ENCODE peak calls at places on chromosomes 11 and 22, in six cellular contexts. A is K562, B is GM12878, G is GM12891, H is HepG2, P is H1. L is an unnamed sample.

GRCh38 chr22:32473388-32473952 is 1.1 kb upstream of the FBXO7 start:
- DNase-seq in A (peak), B (peak), G (peak), H (peak), P (no peak), L (peak)

GRCh38 chr11:118148240-118148639 is 4.4 kb downstream of the SCN4B start:
- DNase-seq in A (no peak), B (no peak), G (no peak), H (peak), P (no peak), L (no peak)

GRCh38 chr11:103923473-103923931 is 112.9 kb upstream of the DDI1 start:
- DNase-seq in A (no peak), B (no peak), G (no peak), H (peak), P (no peak), L (no peak)

GRCh38 chr11:76083563-76084451 is 122.5 kb downstream of the WNT11 start:
- DNase-seq in A (no peak), B (no peak), G (no peak), H (no peak), P (no peak), L (no peak)

GRCh38 chr11:113957016-113957415 is 17.9 kb upstream of the HTR3A start:
- DNase-seq in A (no peak), B (no peak), G (no peak), H (no peak), P (no peak), L (no peak)

GRCh38 chr11:73372371-73372993 is 3.7 kb upstream of the RELT start:
- DNase-seq in A (no peak), B (no peak), G (no peak), H (peak), P (no peak), L (no peak)

GRCh38 chr11:119843760-119844330 is 114.8 kb upstream of the NECTIN1 start:
- DNase-seq in A (no peak), B (no peak), G (no peak), H (no peak), P (no peak), L (no peak)

GRCh38 chr22:27603823-27604190 is 197.7 kb downstream of the MN1 start:
- DNase-seq in A (no peak), B (no peak), G (no peak), H (no peak), P (no peak), L (no peak)

GRCh38 chr11:126357969-126358762 is 2.7 kb downstream of the ST3GAL4 start:
- DNase-seq in A (no peak), B (no peak), G (no peak), H (peak), P (no peak), L (no peak)

GRCh38 chr11:80495116-80495515 is 1054.3 kb upstream of the TENM4 start:
- DNase-seq in A (no peak), B (no peak), G (no peak), H (no peak), P (no peak), L (no peak)

GRCh38 chr11:72609451-72609850 is 64.8 kb downstream of the PDE2A start:
- DNase-seq in A (no peak), B (no peak), G (no peak), H (no peak), P (no peak), L (no peak)

GRCh38 chr11:44304091-44305084 is 5.6 kb downstream of the ALX4 start:
- DNase-seq in A (no peak), B (no peak), G (no peak), H (no peak), P (no peak), L (no peak)

GRCh38 chr11:86182976-86183584 is 61.5 kb upstream of the EED start:
- DNase-seq in A (peak), B (peak), G (no peak), H (no peak), P (no peak), L (no peak)

GRCh38 chr11:119935341-119935925 is 202.5 kb downstream of the TRIM29 start:
- DNase-seq in A (no peak), B (no peak), G (no peak), H (no peak), P (no peak), L (no peak)

GRCh38 chr11:8597182-8597581 is 3.2 kb upstream of the STK33 start:
- DNase-seq in A (no peak), B (no peak), G (no peak), H (no peak), P (no peak), L (no peak)

GRCh38 chr11:83628622-83629347 is 342.6 kb upstream of the CCDC90B start:
- DNase-seq in A (no peak), B (no peak), G (no peak), H (no peak), P (no peak), L (no peak)

GRCh38 chr11:92276773-92277172 is 52.2 kb downstream of the FAT3 start:
- DNase-seq in A (no peak), B (no peak), G (no peak), H (no peak), P (no peak), L (no peak)

GRCh38 chr11:112694813-112695212 is 266.4 kb upstream of the NCAM1 start:
- DNase-seq in A (no peak), B (no peak), G (no peak), H (no peak), P (no peak), L (no peak)

GRCh38 chr11:706957-707816 is 1.2 kb downstream of the EPS8L2 start:
- DNase-seq in A (no peak), B (no peak), G (no peak), H (peak), P (no peak), L (no peak)

GRCh38 chr11:79783833-79784232 is 343.0 kb upstream of the TENM4 start:
- DNase-seq in A (no peak), B (no peak), G (no peak), H (no peak), P (no peak), L (no peak)

GRCh38 chr11:107669156-107669740 is 42.6 kb downstream of the SLN start:
- DNase-seq in A (no peak), B (no peak), G (no peak), H (no peak), P (no peak), L (no peak)

GRCh38 chr11:75492181-75492820 is 33.4 kb downstream of the GDPD5 start:
- DNase-seq in A (peak), B (no peak), G (peak), H (no peak), P (peak), L (peak)

GRCh38 chr22:39291501-39291900 is 27.9 kb downstream of the RPL3 start:
- DNase-seq in A (no peak), B (no peak), G (no peak), H (no peak), P (no peak), L (no peak)

GRCh38 chr11:45155058-45155551 is 8.7 kb downstream of the PRDM11 start:
- DNase-seq in A (no peak), B (no peak), G (no peak), H (no peak), P (no peak), L (no peak)

GRCh38 chr11:72673943-72674828 is at the start of gene PDE2A:
- DNase-seq in A (no peak), B (no peak), G (no peak), H (no peak), P (no peak), L (no peak)

GRCh38 chr11:9663699-9664275 is at the start of gene SWAP70:
- DNase-seq in A (peak), B (no peak), G (peak), H (peak), P (peak), L (peak)

GRCh38 chr22:25482091-25482760 is 82.2 kb upstream of the GRK3 start:
- DNase-seq in A (no peak), B (no peak), G (no peak), H (no peak), P (no peak), L (no peak)

GRCh38 chr22:43643362-43643761 is 168.7 kb downstream of the EFCAB6 start:
- DNase-seq in A (no peak), B (no peak), G (no peak), H (no peak), P (no peak), L (no peak)
- TF ChIP-seq TAF1 in A (no peak), B (no peak), G (no peak), H (no peak), P (no peak), L (no peak)

GRCh38 chr22:20027966-20028854 is 7.3 kb downstream of the TANGO2 start:
- DNase-seq in A (peak), B (no peak), G (no peak), H (no peak), P (no peak), L (no peak)

GRCh38 chr22:20025401-20026203 is 4.7 kb downstream of the TANGO2 start:
- DNase-seq in A (peak), B (no peak), G (no peak), H (no peak), P (no peak), L (no peak)

GRCh38 chr22:20024225-20025087 is 3.5 kb downstream of the TANGO2 start:
- DNase-seq in A (peak), B (no peak), G (no peak), H (no peak), P (no peak), L (no peak)

GRCh38 chr22:20026996-20027601 is 6.2 kb downstream of the TANGO2 start:
- DNase-seq in A (peak), B (no peak), G (no peak), H (no peak), P (no peak), L (no peak)

GRCh38 chr22:20026204-20026908 is 5.4 kb downstream of the TANGO2 start:
- DNase-seq in A (no peak), B (no peak), G (no peak), H (no peak), P (no peak), L (no peak)
- TF ChIP-seq POLR2A in A (no peak), B (no peak), G (no peak), H (no peak), P (no peak), L (no peak)

GRCh38 chr11:3707176-3707575 is 36.0 kb upstream of the CHRNA10 start:
- DNase-seq in A (no peak), B (no peak), G (no peak), H (no peak), P (no peak), L (no peak)

GRCh38 chr11:3709977-3710376 is 38.8 kb upstream of the CHRNA10 start:
- DNase-seq in A (no peak), B (no peak), G (no peak), H (no peak), P (no peak), L (no peak)

GRCh38 chr11:3710485-3711259 is 39.5 kb upstream of the CHRNA10 start:
- DNase-seq in A (no peak), B (no peak), G (no peak), H (no peak), P (no peak), L (no peak)

DNA sequence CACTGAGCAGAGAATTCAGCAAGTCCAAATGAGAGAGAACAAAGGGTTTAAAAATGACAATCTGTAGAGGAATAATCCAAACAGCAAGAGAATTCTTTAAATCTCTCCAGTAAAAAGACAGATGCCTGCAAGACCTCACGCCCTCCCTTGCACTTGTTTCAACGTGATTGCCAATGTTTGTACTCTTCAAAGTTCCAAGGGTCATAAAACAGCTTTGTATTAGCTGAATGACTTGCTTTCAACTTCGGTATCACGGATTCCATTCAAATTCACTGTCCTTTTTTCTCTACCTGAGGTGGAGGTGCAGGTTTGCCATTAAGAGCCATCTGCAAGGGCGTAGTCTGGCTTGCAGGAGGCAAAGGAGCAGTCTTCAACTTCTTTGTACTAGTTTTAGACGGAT is 41.1 kb upstream of the CHRNA10 start:
- DNase-seq in A (no peak), B (no peak), G (no peak), H (peak), P (no peak), L (no peak)
- TF ChIP-seq POLR2AphosphoS5 in A (no peak), B (no peak), G (no peak), H (no peak), P (no peak), L (no peak)

GRCh38 chr22:11605468-11605981 is 3922.5 kb upstream of the OR11H1 start:
- DNase-seq in A (no peak), B (no peak), G (no peak), H (no peak), P (no peak), L (no peak)
- TF ChIP-seq TAF1 in A (no peak), B (no peak), G (no peak), H (no peak), P (no peak), L (no peak)

GRCh38 chr22:30282616-30283046 is 6.7 kb downstream of the CASTOR1 start:
- DNase-seq in A (no peak), B (no peak), G (no peak), H (no peak), P (no peak), L (no peak)
- TF ChIP-seq POLR2A in A (no peak), B (no peak), G (no peak), H (no peak), P (no peak), L (no peak)

GRCh38 chr22:46072030-46072881 is 78.1 kb upstream of the PPARA start:
- DNase-seq in A (no peak), B (no peak), G (no peak), H (no peak), P (no peak), L (peak)

GRCh38 chr22:46072981-46073682 is 77.2 kb upstream of the PPARA start:
- DNase-seq in A (no peak), B (no peak), G (no peak), H (no peak), P (no peak), L (no peak)

GRCh38 chr22:46074771-46075551 is 75.4 kb upstream of the PPARA start:
- DNase-seq in A (no peak), B (no peak), G (no peak), H (no peak), P (no peak), L (no peak)

GRCh38 chr22:46075764-46076531 is 74.4 kb upstream of the PPARA start:
- DNase-seq in A (no peak), B (no peak), G (no peak), H (no peak), P (no peak), L (no peak)

DNA sequence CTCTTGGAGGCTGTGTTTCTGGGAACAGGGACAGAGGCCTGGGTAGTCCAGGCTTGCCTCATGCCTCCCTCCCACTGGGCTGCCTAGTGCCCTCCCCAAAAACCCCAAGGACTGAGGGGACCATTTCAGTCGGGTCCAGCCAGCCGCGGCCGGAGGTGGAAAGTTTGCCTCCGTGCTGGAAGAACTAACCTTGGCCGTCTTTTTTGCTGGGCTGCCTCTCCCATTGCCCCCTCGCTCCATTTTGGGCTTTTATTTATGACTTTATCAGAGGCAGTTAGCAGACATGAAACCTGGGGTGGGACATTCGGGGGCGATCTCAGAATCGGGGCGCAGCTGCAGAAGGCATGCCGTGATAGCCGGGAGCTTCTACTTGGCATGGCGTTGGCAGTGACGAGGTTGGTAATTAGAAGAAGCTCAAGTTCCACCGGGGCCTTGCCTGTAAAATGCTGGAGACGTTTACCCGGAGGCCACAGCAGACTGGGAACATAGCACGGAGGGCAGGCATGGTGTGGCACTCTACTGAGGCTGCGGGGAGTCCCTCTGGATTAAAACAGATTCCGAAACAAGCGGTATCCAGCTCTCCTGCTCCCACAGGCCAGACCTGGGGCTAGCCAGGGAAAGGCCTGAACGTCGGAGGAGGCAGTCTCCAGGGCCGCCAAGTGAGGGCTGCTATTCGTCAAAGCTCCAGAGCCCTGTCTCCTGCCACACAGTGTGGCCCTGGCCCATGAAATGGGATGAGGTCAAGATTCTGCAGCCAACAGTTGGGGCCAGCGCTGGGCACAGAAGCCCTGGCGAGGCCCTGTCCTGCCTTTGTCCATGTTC is 76.4 kb upstream of the PPARA start:
- DNase-seq in A (no peak), B (no peak), G (no peak), H (no peak), P (no peak), L (no peak)
- TF ChIP-seq POLR2AphosphoS5 in A (no peak), B (no peak), G (no peak), H (no peak), P (no peak), L (no peak)

GRCh38 chr11:87422566-87422965 is 384.8 kb downstream of the TMEM135 start:
- DNase-seq in A (no peak), B (no peak), G (no peak), H (no peak), P (no peak), L (no peak)
- TF ChIP-seq TAF1 in A (no peak), B (no peak), G (no peak), H (no peak), P (no peak), L (no peak)